ENCODE peak calls at places on chromosomes 6 and 20, in ten cellular contexts. R is kidney epithelial cell, Q is neural crest cell, Z is nephron progenitor cell, F is endothelial cell, K is psoas muscle, G is RWPE1, V is B cell, B is kidney, W is thoracic aorta. H is an unnamed sample.

GRCh38 chr20:8790442-8791074 is 278.3 kb upstream of the PLCB4 start:
- DNase-seq in Z (peak; percentile 39), V (no peak), B (no peak), F (peak; percentile 40), Q (peak; percentile 43), R (no peak), K (no peak), G (peak; percentile 30), W (no peak), H (no peak)

GRCh38 chr6:44576132-44576601 is 188.7 kb downstream of the CDC5L start:
- DNase-seq in W (no peak), R (no peak), Z (no peak), K (no peak), F (no peak), V (no peak), G (no peak), Q (no peak), B (no peak), H (no peak)

GRCh38 chr6:159979136-159979874 is 10.4 kb downstream of the IGF2R start:
- DNase-seq in G (peak; percentile 77), F (no peak), Z (no peak), V (peak; percentile 86), K (peak; percentile 82), W (no peak), B (no peak), R (peak; percentile 41), Q (no peak), H (peak; percentile 59)

GRCh38 chr6:123655520-123656306 is 19.0 kb upstream of the TRDN start:
- DNase-seq in R (no peak), K (no peak), G (no peak), B (no peak), F (no peak), W (no peak), V (no peak), Z (no peak), Q (no peak), H (no peak)

GRCh38 chr6:15363164-15363522 is 117.3 kb downstream of the JARID2 start:
- DNase-seq in Q (no peak), G (no peak), R (no peak), K (no peak), W (no peak), V (no peak), F (no peak), Z (no peak), B (no peak), H (no peak)

GRCh38 chr20:63534427-63534830 is 2.7 kb downstream of the PTK6 start:
- DNase-seq in F (no peak), Z (no peak), V (no peak), R (no peak), Q (no peak), W (no peak), B (no peak), G (peak; percentile 61), K (no peak), H (no peak)

GRCh38 chr6:126797981-126798380 is 320.5 kb upstream of the RSPO3 start:
- DNase-seq in W (no peak), F (no peak), R (no peak), B (no peak), G (no peak), Z (no peak), V (no peak), Q (no peak), K (no peak), H (no peak)

GRCh38 chr6:136962661-136963060 is 40.6 kb downstream of the SLC35D3 start:
- DNase-seq in W (no peak), V (no peak), B (no peak), K (no peak), G (no peak), Q (peak; percentile 14), Z (no peak), F (peak; percentile 45), R (no peak), H (no peak)

GRCh38 chr6:35729722-35730121 is 7.1 kb upstream of the ARMC12 start:
- DNase-seq in R (no peak), B (no peak), W (no peak), F (no peak), V (no peak), K (no peak), Q (no peak), Z (no peak), G (no peak), H (no peak)

GRCh38 chr6:35730745-35731413 is 6.0 kb upstream of the ARMC12 start:
- DNase-seq in K (no peak), F (no peak), V (no peak), Z (no peak), W (no peak), G (no peak), B (no peak), R (no peak), Q (no peak), H (peak; percentile 74)

GRCh38 chr6:35731414-35731735 is 5.5 kb upstream of the ARMC12 start:
- DNase-seq in F (peak; percentile 86), K (peak; percentile 98), R (no peak), V (peak; percentile 98), W (peak; percentile 94), G (peak; percentile 80), Q (peak; percentile 94), Z (peak; percentile 98), B (peak; percentile 99), H (peak; percentile 99)

GRCh38 chr6:35733633-35734032 is 3.2 kb upstream of the ARMC12 start:
- DNase-seq in K (peak; percentile 29), B (no peak), R (no peak), W (no peak), Z (no peak), G (no peak), Q (no peak), V (no peak), F (no peak), H (no peak)

DNA sequence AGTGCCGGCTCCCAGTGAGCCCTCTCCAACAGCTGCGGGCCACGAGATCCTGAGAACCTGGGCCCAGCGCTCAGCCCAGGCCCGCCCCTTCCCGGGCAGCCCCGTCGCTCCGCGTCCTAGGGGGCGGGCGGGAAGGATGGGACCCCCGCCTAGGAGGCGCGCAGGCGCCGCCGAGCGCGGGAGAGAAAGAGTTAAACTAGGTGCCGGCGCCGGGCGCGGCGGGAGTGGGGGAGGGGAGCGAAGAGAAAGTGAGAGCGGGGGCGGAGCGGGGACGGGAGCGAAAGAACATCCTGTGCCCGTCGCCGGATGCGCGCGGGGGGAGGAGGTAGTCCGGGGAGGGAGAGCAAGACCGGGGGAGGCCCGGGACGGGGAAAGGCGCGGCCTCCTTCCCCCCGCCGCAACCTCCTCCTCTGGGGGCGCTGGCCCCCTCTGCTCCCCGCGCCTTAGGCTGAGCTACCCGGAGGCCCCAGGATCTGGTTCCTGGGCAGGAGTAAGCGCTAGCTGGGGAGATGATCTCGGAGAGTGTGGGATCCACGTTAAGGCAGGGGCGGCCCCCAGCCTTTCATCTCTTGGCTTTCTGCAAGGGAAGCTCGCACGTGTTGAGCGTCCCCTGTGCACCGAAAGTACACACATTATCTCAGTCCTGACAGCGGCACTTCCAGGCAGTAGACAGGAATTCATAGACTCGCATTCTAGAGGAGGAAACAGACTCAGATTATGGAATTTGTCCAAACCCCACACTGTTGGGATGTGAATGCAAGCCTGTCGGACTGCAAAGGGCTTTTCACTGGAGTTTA is 4.9 kb upstream of the ARMC12 start:
- DNase-seq in R (no peak), F (peak; percentile 76), Z (peak; percentile 94), Q (peak; percentile 87), G (peak; percentile 93), V (peak; percentile 95), K (peak; percentile 99), B (peak; percentile 99), W (peak; percentile 93), H (peak; percentile 99)
- TF ChIP-seq CTCF in R (peak; percentile 3), F (no peak), Z (no peak), Q (no peak), G (peak; percentile 13), V (peak; percentile 11), K (no peak), B (no peak), W (no peak), H (no peak)

DNA sequence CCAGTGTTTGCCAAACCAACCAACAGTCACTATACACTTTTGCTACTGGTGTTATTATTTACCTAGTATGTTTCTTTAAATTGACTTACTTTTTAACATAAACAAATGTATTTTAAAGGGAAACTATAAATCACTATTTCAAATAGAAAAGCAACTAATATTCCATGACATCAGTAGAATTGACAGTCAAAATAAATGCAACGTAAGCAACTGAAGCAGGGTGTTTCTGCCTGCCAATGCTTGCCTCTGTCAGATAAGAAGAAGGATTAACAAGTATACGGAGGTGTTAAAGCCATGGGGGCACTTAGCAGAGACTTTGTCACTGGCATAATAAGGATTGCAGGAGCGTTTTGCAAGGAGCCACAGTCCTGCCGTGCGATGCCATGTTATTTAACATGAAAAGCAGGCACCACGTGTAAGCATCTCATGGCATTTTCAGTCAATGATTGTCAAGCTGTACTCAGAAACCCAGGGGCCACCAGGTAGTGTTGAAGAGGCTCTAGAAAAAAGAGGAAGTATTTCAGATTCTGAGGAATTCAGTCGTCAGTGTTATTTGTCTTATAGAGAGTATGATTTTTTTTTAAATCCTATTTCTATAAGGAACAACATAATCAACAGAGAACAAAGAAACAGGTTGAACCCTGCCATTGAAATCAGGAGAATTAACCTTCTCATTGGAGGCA is 131.7 kb downstream of the BFSP1 start:
- DNase-seq in Q (no peak), G (no peak), F (no peak), V (no peak), W (no peak), R (no peak), B (no peak), K (no peak), Z (no peak), H (no peak)
- TF ChIP-seq CTCF in Q (no peak), G (no peak), F (no peak), V (no peak), W (no peak), R (no peak), B (no peak), K (no peak), Z (no peak), H (no peak)

DNA sequence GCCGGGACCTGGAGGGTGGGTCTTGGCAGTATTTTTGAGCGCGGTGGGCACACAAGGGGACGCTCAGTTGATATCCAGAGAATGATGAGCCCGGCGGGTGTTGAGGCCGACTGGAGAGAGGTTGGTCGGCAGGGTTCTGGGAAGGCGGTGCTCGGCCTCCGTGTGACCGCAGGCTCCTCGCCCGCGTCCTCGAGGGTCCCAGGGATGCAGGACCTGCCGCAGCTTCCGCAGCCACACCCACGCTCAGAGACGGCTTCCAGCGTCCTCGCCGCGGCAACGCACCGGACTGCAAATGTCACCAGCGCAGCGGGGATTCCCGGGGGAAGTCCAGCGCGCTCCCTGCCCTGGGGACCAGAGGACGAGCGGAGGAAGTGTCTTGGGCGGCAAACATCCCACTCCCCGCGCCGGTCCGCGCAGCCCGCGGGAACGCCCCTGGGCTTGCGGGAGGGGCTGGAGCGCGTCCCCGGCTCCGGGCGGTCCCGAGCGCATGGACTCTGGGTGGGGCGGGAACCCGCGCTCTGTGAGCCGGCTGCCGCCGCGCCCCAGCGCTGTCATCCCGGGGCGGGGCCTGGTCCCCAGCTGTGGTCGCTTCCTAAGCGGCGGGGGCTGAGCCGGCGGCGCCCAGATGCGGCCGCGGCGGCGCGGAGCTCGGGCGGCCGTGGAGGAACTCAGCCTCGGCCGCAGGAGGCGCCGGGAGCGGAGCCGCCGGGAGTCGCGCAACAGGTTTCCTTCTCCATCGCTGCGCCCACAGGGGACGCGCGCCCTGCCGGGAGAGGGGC is at the start of gene STX11:
- DNase-seq in Q (peak; percentile 41), R (no peak), F (peak; percentile 39), W (no peak), V (peak; percentile 83), Z (peak; percentile 79), G (peak; percentile 49), K (peak; percentile 80), B (peak; percentile 87), H (peak; percentile 82)
- TF ChIP-seq CTCF in Q (no peak), R (no peak), F (no peak), W (no peak), V (no peak), Z (no peak), G (no peak), K (no peak), B (no peak), H (no peak)

DNA sequence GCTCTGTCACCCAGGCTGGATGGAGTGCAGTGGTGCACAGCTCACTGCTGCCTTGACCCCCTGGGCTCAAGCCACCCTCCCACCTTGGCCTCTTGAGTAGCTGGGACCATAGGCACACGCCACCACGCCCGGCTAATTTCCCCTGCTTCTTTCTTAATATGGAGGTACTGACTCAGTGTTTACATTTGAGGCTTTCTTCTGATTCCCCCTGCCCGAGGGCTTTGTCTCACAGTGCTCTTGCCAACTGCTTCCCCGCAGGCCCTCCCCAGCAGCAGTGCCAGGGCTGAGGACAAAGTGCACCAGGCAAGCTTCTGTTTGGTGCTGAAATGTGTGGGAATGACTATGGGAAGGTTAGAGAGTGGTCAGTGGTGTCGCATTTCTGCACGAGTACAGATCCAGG is 34.8 kb downstream of the NR2E1 start:
- DNase-seq in F (no peak), G (peak; percentile 52), W (no peak), Q (no peak), R (peak; percentile 25), K (no peak), B (no peak), V (no peak), Z (no peak), H (no peak)
- TF ChIP-seq CTCF in F (no peak), G (no peak), W (no peak), Q (no peak), R (no peak), K (no peak), B (no peak), V (no peak), Z (no peak), H (no peak)

H was measured in suprapubic skin.